ENCODE peak calls at places on chromosomes 4 and X, in four cellular contexts. Q is Panc1, W is lung, O is HepG2. F is an unnamed sample.

GRCh38 chr4:19748470-19748869 is 503.2 kb upstream of the SLIT2 start:
- DNase-seq in Q (no peak), W (peak), O (no peak), F (no peak)

GRCh38 chr4:130026185-130026584 is 930.2 kb downstream of the C4orf33 start:
- DNase-seq in Q (no peak), W (no peak), O (no peak), F (no peak)

GRCh38 chr4:83686166-83686565 is 150.3 kb downstream of the GPAT3 start:
- DNase-seq in Q (no peak), W (no peak), O (no peak), F (no peak)

GRCh38 chr4:113445286-113445685 is 316.3 kb downstream of the CAMK2D start:
- DNase-seq in Q (no peak), W (peak), O (no peak), F (no peak)

GRCh38 chr4:14874990-14875389 is 127.3 kb upstream of the CPEB2 start:
- DNase-seq in Q (no peak), W (no peak), O (no peak), F (peak)

GRCh38 chr4:99103166-99103565 is 14.6 kb upstream of the ADH5 start:
- DNase-seq in Q (no peak), W (no peak), O (no peak), F (no peak)

GRCh38 chr4:37453361-37454262 is 209.1 kb downstream of the NWD2 start:
- DNase-seq in Q (no peak), W (peak), O (no peak), F (no peak)

GRCh38 chrX:16082470-16083085 is 40.8 kb upstream of the GRPR start:
- DNase-seq in Q (no peak), W (no peak), O (no peak), F (no peak)

GRCh38 chrX:71615056-71615455 is 3.3 kb downstream of the CXCR3 start:
- DNase-seq in Q (no peak), W (no peak), O (no peak), F (no peak)

GRCh38 chrX:106069048-106069447 is 30.5 kb upstream of the SERPINA7 start:
- DNase-seq in Q (no peak), W (no peak), O (no peak), F (no peak)

GRCh38 chr4:120918092-120918491 is 4.4 kb downstream of the PRDM5 start:
- DNase-seq in Q (no peak), W (no peak), O (no peak), F (no peak)

GRCh38 chrX:109352121-109352556 is 129.7 kb downstream of the GUCY2F start:
- DNase-seq in Q (no peak), W (peak), O (no peak), F (no peak)

GRCh38 chr4:75308049-75308448 is 206.2 kb downstream of the RCHY1 start:
- DNase-seq in Q (no peak), W (no peak), O (no peak), F (no peak)

GRCh38 chr4:141406237-141406636 is 185.5 kb downstream of the ZNF330 start:
- DNase-seq in Q (no peak), W (no peak), O (no peak), F (no peak)

GRCh38 chr4:84623661-84624060 is 40.7 kb downstream of the CDS1 start:
- DNase-seq in Q (no peak), W (no peak), O (no peak), F (no peak)

GRCh38 chrX:119640621-119641020 is 34.4 kb upstream of the NKRF start:
- DNase-seq in Q (no peak), W (no peak), O (no peak), F (no peak)

GRCh38 chr4:38509551-38509950 is 154.4 kb upstream of the KLF3 start:
- DNase-seq in Q (no peak), W (no peak), O (no peak), F (no peak)

GRCh38 chrX:15758140-15758539 is 20.1 kb downstream of the CA5B start:
- DNase-seq in Q (no peak), W (no peak), O (no peak), F (no peak)

GRCh38 chr4:87527446-87528240 is 1.5 kb downstream of the SPARCL1 start:
- DNase-seq in Q (no peak), W (no peak), O (no peak), F (no peak)

GRCh38 chr4:126271266-126271665 is 956.5 kb downstream of the FAT4 start:
- DNase-seq in Q (no peak), W (no peak), O (no peak), F (no peak)

GRCh38 chrX:54358424-54359211 is 772 bp upstream of the WNK3 start:
- DNase-seq in Q (no peak), W (peak), O (no peak), F (no peak)

GRCh38 chr4:140382732-140383131 is 9.3 kb downstream of the SCOC start:
- DNase-seq in Q (no peak), W (no peak), O (peak), F (no peak)

GRCh38 chr4:78529569-78530209 is 21.9 kb upstream of the ANXA3 start:
- DNase-seq in Q (no peak), W (no peak), O (no peak), F (no peak)

GRCh38 chr4:102430511-102430910 is 70.6 kb upstream of the NFKB1 start:
- DNase-seq in Q (no peak), W (no peak), O (no peak), F (no peak)
- H3K4me3 ChIP-seq in Q (peak), W (no peak), O (peak), F (peak)

GRCh38 chrX:19958530-19959486 is 32.1 kb downstream of the BCLAF3 start:
- DNase-seq in Q (no peak), W (no peak), O (peak), F (no peak)

GRCh38 chrX:19955306-19955705 is 35.6 kb downstream of the BCLAF3 start:
- DNase-seq in Q (no peak), W (no peak), O (no peak), F (no peak)

GRCh38 chrX:19954707-19955106 is 36.2 kb downstream of the BCLAF3 start:
- DNase-seq in Q (no peak), W (no peak), O (no peak), F (no peak)

GRCh38 chrX:19953145-19953544 is 37.7 kb downstream of the BCLAF3 start:
- DNase-seq in Q (no peak), W (no peak), O (no peak), F (no peak)

DNA sequence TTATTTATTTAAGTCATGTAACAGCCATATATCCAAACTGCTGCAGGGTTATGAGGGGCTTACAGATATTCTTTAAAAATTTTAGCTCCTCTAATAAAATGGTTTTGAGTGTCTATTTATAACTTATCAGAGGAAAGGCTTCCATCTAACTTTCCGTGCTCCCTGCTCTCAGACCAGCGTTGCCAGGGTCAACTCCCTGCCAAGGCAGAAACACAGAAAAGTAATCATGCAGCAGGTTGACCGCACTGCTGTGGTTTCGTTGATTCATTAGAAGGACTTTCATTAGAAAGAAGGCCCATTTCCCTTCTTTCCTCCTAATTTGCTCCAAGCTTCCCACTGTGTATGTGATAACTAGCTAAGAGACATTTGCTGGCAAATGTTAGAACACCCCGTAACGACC is 33.9 kb downstream of the BCLAF3 start:
- DNase-seq in Q (no peak), W (no peak), O (no peak), F (no peak)
- TF ChIP-seq CTCF in Q (no peak), W (no peak), O (no peak), F (no peak)

DNA sequence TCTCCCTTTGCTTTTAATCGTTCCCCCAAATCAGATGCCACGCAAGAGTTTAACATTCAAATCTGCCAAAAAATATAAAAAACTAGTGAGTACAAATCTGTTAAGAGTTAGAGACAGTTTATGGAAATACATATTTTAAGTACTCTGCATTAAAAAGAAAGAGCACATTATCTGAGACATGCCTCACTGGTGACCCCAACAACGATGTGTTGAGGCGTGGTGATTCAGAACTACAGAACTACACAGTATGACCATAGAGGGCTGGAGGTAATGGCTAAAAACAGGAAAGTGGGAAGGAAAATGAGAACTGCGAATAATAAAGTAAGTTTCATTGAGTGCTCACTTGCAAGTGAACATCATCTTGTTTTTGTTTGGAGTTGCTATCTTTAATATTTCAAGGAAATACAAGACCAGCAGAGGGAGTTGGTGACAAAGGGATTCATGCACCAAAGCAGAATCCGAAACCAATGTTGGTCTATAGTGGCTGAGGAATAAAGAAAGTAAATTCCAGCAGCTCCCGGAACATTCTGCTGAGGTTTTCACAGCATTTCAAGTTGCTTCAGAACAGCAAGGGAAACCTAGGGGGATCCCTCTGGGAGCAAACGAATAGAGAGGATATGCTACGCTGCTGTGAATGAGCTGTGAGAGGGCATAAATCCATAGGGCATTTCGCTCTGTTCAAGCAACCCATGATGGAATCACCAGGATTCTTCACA is 92.2 kb downstream of the DCHS2 start:
- DNase-seq in Q (peak), W (no peak), O (peak), F (no peak)
- H3K4me3 ChIP-seq in Q (peak), W (no peak), O (no peak), F (no peak)

DNA sequence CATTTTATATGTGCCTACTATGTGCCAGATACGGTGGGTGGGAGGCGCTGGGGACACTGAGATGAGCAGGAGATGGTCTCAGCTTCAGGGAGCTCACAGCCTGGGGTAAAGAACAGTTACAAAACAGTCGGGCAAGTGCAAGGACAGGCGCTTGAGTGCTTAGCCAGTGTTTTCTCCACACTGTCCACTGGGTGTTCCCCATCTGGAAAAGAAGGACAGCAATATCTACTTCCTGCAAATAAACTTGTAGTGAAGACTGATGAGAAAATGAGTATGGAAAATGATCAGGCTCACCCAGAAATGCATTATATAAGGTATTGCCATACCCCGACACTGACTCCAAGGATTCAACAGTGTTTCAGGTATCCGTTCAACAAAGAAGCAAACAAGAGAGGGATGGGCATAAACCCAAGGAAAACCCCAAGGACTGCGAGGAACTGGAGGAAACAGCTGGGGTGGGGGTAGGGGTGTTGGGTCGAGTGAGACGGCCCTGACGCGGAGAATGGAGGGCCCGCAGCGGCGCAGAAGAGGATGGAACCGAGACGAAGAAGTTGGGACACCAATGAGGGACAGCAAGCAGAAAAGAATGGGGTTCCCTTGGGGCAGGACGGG is 805 bp downstream of the TMEM185A start:
- DNase-seq in Q (no peak), W (no peak), O (peak), F (no peak)
- TF ChIP-seq CTCF in Q (no peak), W (no peak), O (peak), F (no peak)

GRCh38 chrX:40471965-40472648 is 108.7 kb upstream of the ATP6AP2 start:
- DNase-seq in Q (no peak), W (peak), O (peak), F (peak)
- H3K4me3 ChIP-seq in Q (no peak), W (no peak), O (peak), F (no peak)

GRCh38 chr4:3256230-3257124 is 7.5 kb downstream of the MSANTD1 start:
- DNase-seq in Q (no peak), W (no peak), O (no peak), F (no peak)

GRCh38 chr4:3254302-3255131 is 5.6 kb downstream of the MSANTD1 start:
- DNase-seq in Q (no peak), W (no peak), O (no peak), F (no peak)

GRCh38 chr4:3253808-3254207 is 4.8 kb downstream of the MSANTD1 start:
- DNase-seq in Q (no peak), W (no peak), O (no peak), F (no peak)

GRCh38 chr4:3257125-3257690 is 8.2 kb downstream of the MSANTD1 start:
- DNase-seq in Q (no peak), W (no peak), O (no peak), F (no peak)

GRCh38 chr4:3255611-3256186 is 6.7 kb downstream of the MSANTD1 start:
- DNase-seq in Q (no peak), W (no peak), O (no peak), F (no peak)
- TF ChIP-seq CTCF in Q (no peak), W (no peak), O (no peak), F (no peak)